ENCODE peak calls at places on chromosomes 5 and 9, in five cellular contexts. One of them, this sample, is unnamed.

GRCh38 chr9:93260290-93261066 is 76.5 kb downstream of the WNK2 start:
- DNase-seq in body of pancreas: peak; percentile 5
- DNase-seq in K562: no peak
- DNase-seq in heart left ventricle: no peak
- DNase-seq in SJSA1: no peak
- DNase-seq in this sample: no peak

GRCh38 chr5:133882801-133883200 is 85.6 kb downstream of the C5orf15 start:
- DNase-seq in body of pancreas: no peak
- DNase-seq in K562: no peak
- DNase-seq in SJSA1: no peak
- DNase-seq in heart left ventricle: no peak
- DNase-seq in this sample: no peak

GRCh38 chr5:147484708-147485020 is 25.2 kb downstream of the DPYSL3 start:
- DNase-seq in heart left ventricle: no peak
- DNase-seq in SJSA1: no peak
- DNase-seq in K562: no peak
- DNase-seq in body of pancreas: no peak
- DNase-seq in this sample: no peak

GRCh38 chr9:82903503-82903902 is 159.4 kb downstream of the RASEF start:
- DNase-seq in K562: no peak
- DNase-seq in heart left ventricle: no peak
- DNase-seq in body of pancreas: no peak
- DNase-seq in SJSA1: no peak
- DNase-seq in this sample: no peak

GRCh38 chr9:126326228-126327015 is at the start of gene MVB12B:
- DNase-seq in heart left ventricle: peak; percentile 65
- DNase-seq in K562: peak; percentile 12
- DNase-seq in SJSA1: peak; percentile 46
- DNase-seq in body of pancreas: peak; percentile 52
- DNase-seq in this sample: no peak

GRCh38 chr9:110308504-110309109 is 29.1 kb downstream of the TXNDC8 start:
- DNase-seq in body of pancreas: no peak
- DNase-seq in K562: no peak
- DNase-seq in heart left ventricle: no peak
- DNase-seq in SJSA1: no peak
- DNase-seq in this sample: no peak

GRCh38 chr5:74953961-74954720 is 88.0 kb upstream of the FAM169A start:
- DNase-seq in body of pancreas: no peak
- DNase-seq in SJSA1: peak; percentile 80
- DNase-seq in heart left ventricle: no peak
- DNase-seq in K562: no peak
- DNase-seq in this sample: no peak

GRCh38 chr9:106874031-106874430 is 11.1 kb downstream of the ZNF462 start:
- DNase-seq in K562: no peak
- DNase-seq in body of pancreas: no peak
- DNase-seq in heart left ventricle: no peak
- DNase-seq in SJSA1: no peak
- DNase-seq in this sample: no peak

GRCh38 chr5:138489705-138490104 is 24.4 kb downstream of the EGR1 start:
- DNase-seq in K562: peak; percentile 43
- DNase-seq in body of pancreas: peak; percentile 34
- DNase-seq in SJSA1: no peak
- DNase-seq in heart left ventricle: peak; percentile 50
- DNase-seq in this sample: no peak

GRCh38 chr9:75504721-75505120 is 385.8 kb upstream of the PCSK5 start:
- DNase-seq in heart left ventricle: no peak
- DNase-seq in K562: no peak
- DNase-seq in SJSA1: no peak
- DNase-seq in body of pancreas: no peak
- DNase-seq in this sample: no peak

GRCh38 chr5:172769598-172770373 is 1.2 kb downstream of the DUSP1 start:
- DNase-seq in heart left ventricle: peak; percentile 74
- DNase-seq in body of pancreas: peak; percentile 51
- DNase-seq in SJSA1: no peak
- DNase-seq in K562: no peak
- DNase-seq in this sample: no peak

GRCh38 chr5:68683632-68684035 is 410.2 kb upstream of the SLC30A5 start:
- DNase-seq in body of pancreas: no peak
- DNase-seq in heart left ventricle: no peak
- DNase-seq in K562: peak; percentile 22
- DNase-seq in SJSA1: no peak
- DNase-seq in this sample: no peak

GRCh38 chr5:105146867-105147266 is 1584.3 kb upstream of the NUDT12 start:
- DNase-seq in heart left ventricle: no peak
- DNase-seq in K562: no peak
- DNase-seq in body of pancreas: no peak
- DNase-seq in SJSA1: no peak
- DNase-seq in this sample: no peak

GRCh38 chr9:133305731-133306130 is 30.3 kb downstream of the SURF6 start:
- DNase-seq in SJSA1: no peak
- DNase-seq in body of pancreas: no peak
- DNase-seq in heart left ventricle: no peak
- DNase-seq in K562: no peak
- DNase-seq in this sample: no peak

GRCh38 chr5:178630475-178630930 is 3.7 kb upstream of the CLK4 start:
- DNase-seq in body of pancreas: no peak
- DNase-seq in K562: no peak
- DNase-seq in SJSA1: no peak
- DNase-seq in heart left ventricle: no peak
- DNase-seq in this sample: no peak

GRCh38 chr9:101540069-101540468 is 6.4 kb downstream of the RNF20 start:
- DNase-seq in heart left ventricle: no peak
- DNase-seq in K562: no peak
- DNase-seq in body of pancreas: no peak
- DNase-seq in SJSA1: no peak
- DNase-seq in this sample: no peak

GRCh38 chr5:74325866-74326265 is 314.7 kb downstream of the ENC1 start:
- DNase-seq in body of pancreas: no peak
- DNase-seq in K562: no peak
- DNase-seq in heart left ventricle: no peak
- DNase-seq in SJSA1: no peak
- DNase-seq in this sample: no peak

GRCh38 chr9:123026425-123026824 is 7.0 kb upstream of the GPR21 start:
- DNase-seq in body of pancreas: no peak
- DNase-seq in SJSA1: no peak
- DNase-seq in heart left ventricle: no peak
- DNase-seq in K562: no peak
- DNase-seq in this sample: no peak

GRCh38 chr5:61969347-61969746 is 336.7 kb upstream of the KIF2A start:
- DNase-seq in heart left ventricle: no peak
- DNase-seq in body of pancreas: no peak
- DNase-seq in K562: no peak
- DNase-seq in SJSA1: no peak
- DNase-seq in this sample: no peak

GRCh38 chr5:151155149-151155776 is 2.3 kb downstream of the ANXA6 start:
- DNase-seq in K562: no peak
- DNase-seq in SJSA1: no peak
- DNase-seq in body of pancreas: no peak
- DNase-seq in heart left ventricle: no peak
- DNase-seq in this sample: no peak

GRCh38 chr9:115327441-115328122 is 209.6 kb upstream of the TNC start:
- DNase-seq in K562: no peak
- DNase-seq in body of pancreas: no peak
- DNase-seq in heart left ventricle: no peak
- DNase-seq in SJSA1: no peak
- DNase-seq in this sample: no peak

GRCh38 chr5:116532762-116533525 is 41.7 kb downstream of the SEMA6A start:
- DNase-seq in heart left ventricle: no peak
- DNase-seq in SJSA1: no peak
- DNase-seq in K562: no peak
- DNase-seq in body of pancreas: peak; percentile 16
- DNase-seq in this sample: no peak

GRCh38 chr9:98097836-98098235 is 21.2 kb downstream of the TRIM14 start:
- DNase-seq in heart left ventricle: no peak
- DNase-seq in K562: no peak
- DNase-seq in body of pancreas: peak; percentile 31
- DNase-seq in SJSA1: no peak
- DNase-seq in this sample: no peak

GRCh38 chr5:135448071-135448704 is 1.0 kb upstream of the DCANP1 start:
- DNase-seq in SJSA1: no peak
- DNase-seq in K562: no peak
- DNase-seq in heart left ventricle: no peak
- DNase-seq in body of pancreas: no peak
- DNase-seq in this sample: no peak

GRCh38 chr9:16247188-16247875 is 623.1 kb downstream of the BNC2 start:
- DNase-seq in SJSA1: no peak
- DNase-seq in body of pancreas: no peak
- DNase-seq in K562: no peak
- DNase-seq in heart left ventricle: no peak
- DNase-seq in this sample: peak; percentile 29

GRCh38 chr9:5869315-5870019 is 21.2 kb upstream of the MLANA start:
- DNase-seq in SJSA1: no peak
- DNase-seq in K562: peak; percentile 80
- DNase-seq in body of pancreas: no peak
- DNase-seq in heart left ventricle: no peak
- DNase-seq in this sample: no peak

GRCh38 chr5:132486318-132487094 is 4.1 kb downstream of the IRF1 start:
- DNase-seq in SJSA1: no peak
- DNase-seq in heart left ventricle: no peak
- DNase-seq in body of pancreas: no peak
- DNase-seq in K562: no peak
- DNase-seq in this sample: no peak

GRCh38 chr5:56861893-56862485 is 46.6 kb downstream of the MAP3K1 start:
- DNase-seq in SJSA1: no peak
- DNase-seq in K562: no peak
- DNase-seq in heart left ventricle: no peak
- DNase-seq in body of pancreas: no peak
- DNase-seq in this sample: no peak

GRCh38 chr5:150517272-150518152 is 9.6 kb downstream of the NDST1 start:
- DNase-seq in K562: peak; percentile 57
- DNase-seq in body of pancreas: peak; percentile 99
- DNase-seq in SJSA1: peak; percentile 83
- DNase-seq in heart left ventricle: peak; percentile 63
- DNase-seq in this sample: no peak

GRCh38 chr9:122445155-122445749 is 32.5 kb downstream of the OR1J1 start:
- DNase-seq in SJSA1: no peak
- DNase-seq in K562: no peak
- DNase-seq in heart left ventricle: no peak
- DNase-seq in body of pancreas: no peak
- DNase-seq in this sample: no peak

DNA sequence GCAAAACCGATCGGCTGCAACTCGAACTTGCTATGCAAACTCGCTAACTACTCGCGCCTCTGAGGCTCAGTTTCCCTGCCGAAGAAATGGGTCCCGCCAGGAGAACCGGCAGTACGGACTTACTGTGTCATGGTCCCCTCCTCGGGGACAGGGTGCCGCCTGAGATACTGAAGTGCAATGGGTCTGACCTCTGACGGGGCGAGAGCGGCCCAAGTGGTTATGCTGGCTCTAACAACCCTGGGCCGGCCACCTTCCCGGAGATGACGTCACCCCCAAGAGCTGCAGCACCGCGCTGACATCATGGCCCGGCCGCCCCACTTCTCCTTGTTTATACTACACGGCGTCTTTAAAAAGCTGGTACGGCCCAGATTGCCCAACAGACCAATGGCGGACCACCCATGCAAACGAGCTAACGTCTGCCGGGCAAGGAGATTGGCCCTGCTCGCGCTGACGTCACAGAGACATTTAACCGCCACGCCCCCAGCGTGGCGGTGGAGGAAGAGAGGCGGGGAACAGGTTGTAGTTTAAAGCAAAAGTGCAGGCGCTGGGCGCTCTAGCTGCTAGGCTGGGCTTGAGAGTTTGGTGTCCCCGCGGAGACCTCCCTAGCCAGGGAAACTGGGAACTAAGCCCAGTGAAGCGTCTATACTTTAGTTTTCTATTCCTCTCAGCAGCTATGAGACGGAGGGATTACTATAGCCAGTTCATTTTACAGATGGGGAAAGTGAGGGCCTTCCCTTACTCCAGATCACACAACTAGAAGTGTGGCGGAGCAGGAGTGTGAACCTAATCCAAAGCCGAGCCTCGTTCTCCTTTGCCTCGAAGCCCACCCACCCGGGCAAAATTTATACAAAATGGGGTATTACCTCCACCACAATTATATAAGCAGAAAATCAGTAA is 654 bp upstream of the RNF44 start:
- DNase-seq in body of pancreas: peak; percentile 99
- DNase-seq in SJSA1: peak; percentile 100
- DNase-seq in heart left ventricle: peak; percentile 99
- DNase-seq in K562: peak; percentile 99
- DNase-seq in this sample: peak; percentile 99
- H3K4me1 ChIP-seq in body of pancreas: peaks cover 58% of the 10 kb centered on the region
- H3K4me1 ChIP-seq in SJSA1: peaks cover 53% of the 10 kb centered on the region
- H3K4me1 ChIP-seq in heart left ventricle: peaks cover 66% of the 10 kb centered on the region
- H3K4me1 ChIP-seq in K562: peaks cover 68% of the 10 kb centered on the region
- H3K4me1 ChIP-seq in this sample: peaks cover 49% of the 10 kb centered on the region

GRCh38 chr9:129677456-129677855 is 12.0 kb downstream of the PRRX2 start:
- DNase-seq in body of pancreas: no peak
- DNase-seq in heart left ventricle: no peak
- DNase-seq in K562: no peak
- DNase-seq in SJSA1: no peak
- DNase-seq in this sample: no peak
- H3K27ac ChIP-seq in body of pancreas: no peak overlapping the region
- H3K27ac ChIP-seq in heart left ventricle: no peak overlapping the region
- H3K27ac ChIP-seq in K562: no peak overlapping the region
- H3K27ac ChIP-seq in SJSA1: no peak overlapping the region
- H3K27ac ChIP-seq in this sample: peak overlapping the region; percentile 31

DNA sequence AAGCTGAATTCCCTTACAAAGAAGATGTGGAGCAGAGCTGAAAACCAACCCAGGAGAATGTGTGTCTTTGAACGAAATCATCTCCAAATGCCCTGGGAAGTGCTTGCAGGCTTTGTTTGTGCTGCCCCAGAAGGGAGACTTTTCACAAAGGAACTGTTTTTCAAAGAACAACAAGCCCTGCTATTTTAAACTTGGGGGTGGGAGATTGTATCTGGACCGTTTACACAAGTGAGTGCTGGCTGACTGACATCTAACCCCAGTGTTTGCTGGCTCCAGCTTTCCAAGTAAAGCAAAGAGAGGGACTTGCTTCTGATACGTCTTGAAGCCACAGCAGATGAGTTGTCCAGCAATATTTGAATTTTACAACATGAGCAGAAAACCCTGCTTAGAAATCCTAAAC is 1.6 kb downstream of the ADAMTS12 start:
- DNase-seq in heart left ventricle: no peak
- DNase-seq in K562: no peak
- DNase-seq in SJSA1: no peak
- DNase-seq in body of pancreas: no peak
- DNase-seq in this sample: no peak
- H3K4me3 ChIP-seq in heart left ventricle: peak overlapping the region; percentile 59
- H3K4me3 ChIP-seq in K562: no peak overlapping the region
- H3K4me3 ChIP-seq in SJSA1: no peak overlapping the region
- H3K4me3 ChIP-seq in body of pancreas: no peak overlapping the region
- H3K4me3 ChIP-seq in this sample: peak overlapping the region; percentile 70

DNA sequence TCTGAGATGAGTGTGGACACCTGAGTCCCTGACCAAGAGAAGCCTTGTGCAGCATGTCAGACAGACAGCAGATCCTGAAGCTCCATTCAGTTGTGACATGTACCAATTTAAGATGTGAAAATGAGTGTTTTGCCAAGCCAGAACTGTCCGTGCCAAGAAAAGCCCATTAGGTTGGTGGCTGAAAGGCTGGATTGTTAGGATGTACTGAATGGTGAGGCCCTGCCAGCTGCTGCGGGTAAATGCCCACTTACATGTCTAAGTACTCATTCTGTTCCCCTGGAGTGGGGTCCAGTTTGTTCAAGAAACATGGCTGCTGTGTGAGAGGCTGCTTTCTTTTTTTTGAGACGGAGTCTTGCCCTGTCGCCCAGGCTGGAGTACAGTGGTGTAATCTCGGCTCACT is 14.7 kb downstream of the DAPK1 start:
- DNase-seq in body of pancreas: no peak
- DNase-seq in SJSA1: no peak
- DNase-seq in heart left ventricle: no peak
- DNase-seq in K562: no peak
- DNase-seq in this sample: no peak
- H3K4me1 ChIP-seq in body of pancreas: peaks cover 14% of the 10 kb centered on the region
- H3K4me1 ChIP-seq in SJSA1: peaks cover 40% of the 10 kb centered on the region
- H3K4me1 ChIP-seq in heart left ventricle: no peaks in the 10 kb centered on the region
- H3K4me1 ChIP-seq in K562: peaks cover 67% of the 10 kb centered on the region
- H3K4me1 ChIP-seq in this sample: no peaks in the 10 kb centered on the region

GRCh38 chr9:34381323-34381722 is 4.6 kb upstream of the MYORG start:
- DNase-seq in SJSA1: no peak
- DNase-seq in K562: no peak
- DNase-seq in body of pancreas: peak; percentile 31
- DNase-seq in heart left ventricle: peak; percentile 66
- DNase-seq in this sample: no peak
- H3K27ac ChIP-seq in SJSA1: no peak overlapping the region
- H3K27ac ChIP-seq in K562: no peak overlapping the region
- H3K27ac ChIP-seq in body of pancreas: peak overlapping the region; percentile 52
- H3K27ac ChIP-seq in heart left ventricle: peak overlapping the region; percentile 62
- H3K27ac ChIP-seq in this sample: no peak overlapping the region